ENCODE peak calls at places on chromosomes 6 and 20, in four cellular contexts. One of them, this sample, is unnamed.

GRCh38 chr6:1949533-1949932 is 295.9 kb downstream of the GMDS start:
- DNase-seq in A673: no peak
- DNase-seq in NCI-H82: no peak
- DNase-seq in psoas muscle: no peak
- DNase-seq in this sample: no peak

GRCh38 chr20:40471261-40471629 is 217.8 kb downstream of the MAFB start:
- DNase-seq in A673: peak
- DNase-seq in NCI-H82: peak
- DNase-seq in psoas muscle: no peak
- DNase-seq in this sample: no peak

GRCh38 chr6:111683749-111684267 is 78.1 kb upstream of the TRAF3IP2 start:
- DNase-seq in A673: no peak
- DNase-seq in NCI-H82: no peak
- DNase-seq in psoas muscle: no peak
- DNase-seq in this sample: no peak

GRCh38 chr6:18997375-18997826 is 610.3 kb downstream of the RNF144B start:
- DNase-seq in A673: peak
- DNase-seq in NCI-H82: peak
- DNase-seq in psoas muscle: no peak
- DNase-seq in this sample: no peak

GRCh38 chr6:2819115-2819514 is 22.5 kb downstream of the SERPINB1 start:
- DNase-seq in A673: no peak
- DNase-seq in NCI-H82: no peak
- DNase-seq in psoas muscle: no peak
- DNase-seq in this sample: no peak

GRCh38 chr6:114194362-114195343 is 148.2 kb downstream of the HS3ST5 start:
- DNase-seq in A673: no peak
- DNase-seq in NCI-H82: no peak
- DNase-seq in psoas muscle: peak
- DNase-seq in this sample: no peak

GRCh38 chr6:74289881-74290280 is 593.9 kb downstream of the CD109 start:
- DNase-seq in A673: no peak
- DNase-seq in NCI-H82: no peak
- DNase-seq in psoas muscle: no peak
- DNase-seq in this sample: no peak

GRCh38 chr6:131844243-131844841 is 36.5 kb downstream of the ENPP1 start:
- DNase-seq in A673: no peak
- DNase-seq in NCI-H82: no peak
- DNase-seq in psoas muscle: no peak
- DNase-seq in this sample: no peak

GRCh38 chr6:163935158-163935762 is 520.7 kb downstream of the QKI start:
- DNase-seq in A673: no peak
- DNase-seq in NCI-H82: no peak
- DNase-seq in psoas muscle: no peak
- DNase-seq in this sample: no peak

GRCh38 chr6:100099189-100100074 is 105.4 kb upstream of the MCHR2 start:
- DNase-seq in A673: peak
- DNase-seq in NCI-H82: peak
- DNase-seq in psoas muscle: no peak
- DNase-seq in this sample: no peak

GRCh38 chr6:144160452-144160851 is 10.1 kb downstream of the STX11 start:
- DNase-seq in A673: no peak
- DNase-seq in NCI-H82: peak
- DNase-seq in psoas muscle: no peak
- DNase-seq in this sample: no peak

GRCh38 chr6:87465041-87465440 is 7.7 kb upstream of the SLC35A1 start:
- DNase-seq in A673: no peak
- DNase-seq in NCI-H82: no peak
- DNase-seq in psoas muscle: no peak
- DNase-seq in this sample: no peak

GRCh38 chr6:134420638-134421181 is 102.8 kb upstream of the SGK1 start:
- DNase-seq in A673: no peak
- DNase-seq in NCI-H82: no peak
- DNase-seq in psoas muscle: no peak
- DNase-seq in this sample: no peak

GRCh38 chr6:31776961-31777666 is at the start of gene VWA7:
- DNase-seq in A673: peak
- DNase-seq in NCI-H82: peak
- DNase-seq in psoas muscle: peak
- DNase-seq in this sample: peak

GRCh38 chr20:61753987-61754956 is 311.4 kb downstream of the TAF4 start:
- DNase-seq in A673: no peak
- DNase-seq in NCI-H82: no peak
- DNase-seq in psoas muscle: no peak
- DNase-seq in this sample: no peak

GRCh38 chr6:2132416-2132815 is 113.0 kb downstream of the GMDS start:
- DNase-seq in A673: no peak
- DNase-seq in NCI-H82: no peak
- DNase-seq in psoas muscle: no peak
- DNase-seq in this sample: no peak

GRCh38 chr6:91083226-91083625 is 496.4 kb upstream of the MAP3K7 start:
- DNase-seq in A673: peak
- DNase-seq in NCI-H82: peak
- DNase-seq in psoas muscle: no peak
- DNase-seq in this sample: no peak

GRCh38 chr6:110326609-110327008 is 31.5 kb downstream of the METTL24 start:
- DNase-seq in A673: no peak
- DNase-seq in NCI-H82: no peak
- DNase-seq in psoas muscle: no peak
- DNase-seq in this sample: no peak

GRCh38 chr6:97630592-97630991 is 347.6 kb upstream of the MMS22L start:
- DNase-seq in A673: no peak
- DNase-seq in NCI-H82: no peak
- DNase-seq in psoas muscle: no peak
- DNase-seq in this sample: no peak

GRCh38 chr6:127516676-127517273 is 2.4 kb downstream of the MTCL3 start:
- DNase-seq in A673: peak
- DNase-seq in NCI-H82: peak
- DNase-seq in psoas muscle: no peak
- DNase-seq in this sample: no peak

GRCh38 chr20:38751360-38751976 is 3.2 kb downstream of the ACTR5 start:
- DNase-seq in A673: peak
- DNase-seq in NCI-H82: peak
- DNase-seq in psoas muscle: no peak
- DNase-seq in this sample: no peak

GRCh38 chr6:28137458-28138020 is 4.1 kb upstream of the ZKSCAN8 start:
- DNase-seq in A673: peak
- DNase-seq in NCI-H82: peak
- DNase-seq in psoas muscle: no peak
- DNase-seq in this sample: peak

GRCh38 chr6:41778895-41779294 is 805 bp downstream of the FRS3 start:
- DNase-seq in A673: no peak
- DNase-seq in NCI-H82: no peak
- DNase-seq in psoas muscle: no peak
- DNase-seq in this sample: no peak

GRCh38 chr6:110573537-110573936 is 97.1 kb upstream of the SLC22A16 start:
- DNase-seq in A673: no peak
- DNase-seq in NCI-H82: no peak
- DNase-seq in psoas muscle: no peak
- DNase-seq in this sample: no peak

GRCh38 chr6:3962897-3963296 is 113.7 kb downstream of the FAM50B start:
- DNase-seq in A673: peak
- DNase-seq in NCI-H82: no peak
- DNase-seq in psoas muscle: no peak
- DNase-seq in this sample: no peak

GRCh38 chr6:17583811-17584210 is 16.3 kb upstream of the FAM8A1 start:
- DNase-seq in A673: no peak
- DNase-seq in NCI-H82: no peak
- DNase-seq in psoas muscle: no peak
- DNase-seq in this sample: no peak

GRCh38 chr6:105759946-105760345 is 326.2 kb upstream of the PRDM1 start:
- DNase-seq in A673: no peak
- DNase-seq in NCI-H82: no peak
- DNase-seq in psoas muscle: no peak
- DNase-seq in this sample: no peak

GRCh38 chr20:59518881-59519706 is 85.2 kb upstream of the PHACTR3 start:
- DNase-seq in A673: peak
- DNase-seq in NCI-H82: peak
- DNase-seq in psoas muscle: no peak
- DNase-seq in this sample: no peak

GRCh38 chr6:55886185-55886836 is 10.9 kb upstream of the BMP5 start:
- DNase-seq in A673: peak
- DNase-seq in NCI-H82: peak
- DNase-seq in psoas muscle: no peak
- DNase-seq in this sample: no peak

GRCh38 chr20:32823078-32823477 is 3.3 kb downstream of the MAPRE1 start:
- DNase-seq in A673: peak
- DNase-seq in NCI-H82: peak
- DNase-seq in psoas muscle: no peak
- DNase-seq in this sample: no peak

GRCh38 chr6:146543940-146544661 is 468 bp downstream of the RAB32 start:
- DNase-seq in A673: no peak
- DNase-seq in NCI-H82: no peak
- DNase-seq in psoas muscle: no peak
- DNase-seq in this sample: no peak

GRCh38 chr6:107114872-107115694 is at the start of gene BEND3:
- DNase-seq in A673: peak
- DNase-seq in NCI-H82: peak
- DNase-seq in psoas muscle: peak
- DNase-seq in this sample: peak

GRCh38 chr20:60057866-60058807 is 99.9 kb downstream of the CDH26 start:
- DNase-seq in A673: peak
- DNase-seq in NCI-H82: peak
- DNase-seq in psoas muscle: peak
- DNase-seq in this sample: peak

GRCh38 chr6:63487123-63487813 is 85.0 kb upstream of the LOC128125822 start:
- DNase-seq in A673: no peak
- DNase-seq in NCI-H82: no peak
- DNase-seq in psoas muscle: no peak
- DNase-seq in this sample: no peak

GRCh38 chr6:13550656-13551055 is 23.7 kb upstream of the SIRT5 start:
- DNase-seq in A673: no peak
- DNase-seq in NCI-H82: no peak
- DNase-seq in psoas muscle: no peak
- DNase-seq in this sample: no peak

GRCh38 chr20:57698191-57698866 is 11.5 kb downstream of the PMEPA1 start:
- DNase-seq in A673: peak
- DNase-seq in NCI-H82: no peak
- DNase-seq in psoas muscle: no peak
- DNase-seq in this sample: no peak